ENCODE peak calls at places on chromosomes 12 and 14, in nine cellular contexts. Q is HTR-8/SVneo, J is NCI-H69, S is NCI-H1105, R is NCI-H1436, L is NCI-H446, K is AG10803, U is upper lobe of right lung, V is suprapubic skin. X is an unnamed sample.

GRCh38 chr12:62683724-62684501 is 217.3 kb downstream of the MON2 start:
- DNase-seq in Q (no peak), J (no peak), S (no peak), R (no peak), L (peak; percentile 72), K (peak; percentile 97), U (no peak), V (peak; percentile 83), X (no peak)

GRCh38 chr14:97713023-97713422 is 915.8 kb downstream of the VRK1 start:
- DNase-seq in Q (no peak), J (no peak), S (no peak), R (no peak), L (no peak), K (no peak), U (no peak), V (no peak), X (peak; percentile 73)

GRCh38 chr12:115771065-115771464 is 506.4 kb downstream of the MED13L start:
- DNase-seq in Q (no peak), J (no peak), S (no peak), R (no peak), L (no peak), K (peak; percentile 6), U (no peak), V (no peak), X (peak; percentile 13)

GRCh38 chr14:95396221-95396620 is 76.5 kb upstream of the CLMN start:
- DNase-seq in Q (no peak), J (no peak), S (no peak), R (no peak), L (no peak), K (no peak), U (no peak), V (no peak), X (no peak)

GRCh38 chr12:104833756-104834155 is 124.3 kb downstream of the SLC41A2 start:
- DNase-seq in Q (no peak), J (no peak), S (no peak), R (no peak), L (no peak), K (no peak), U (no peak), V (no peak), X (no peak)

GRCh38 chr12:111068281-111068680 is 147.9 kb upstream of the MYL2 start:
- DNase-seq in Q (no peak), J (peak; percentile 73), S (no peak), R (peak; percentile 17), L (no peak), K (no peak), U (no peak), V (no peak), X (no peak)

GRCh38 chr14:29940482-29940881 is 12.8 kb upstream of the PRKD1 start:
- DNase-seq in Q (no peak), J (no peak), S (no peak), R (no peak), L (no peak), K (no peak), U (no peak), V (no peak), X (no peak)

GRCh38 chr12:41605528-41606295 is 417.6 kb downstream of the PDZRN4 start:
- DNase-seq in Q (no peak), J (no peak), S (no peak), R (no peak), L (no peak), K (no peak), U (no peak), V (no peak), X (no peak)

GRCh38 chr12:5954661-5955060 is 9.6 kb upstream of the ANO2 start:
- DNase-seq in Q (no peak), J (no peak), S (no peak), R (no peak), L (no peak), K (no peak), U (no peak), V (no peak), X (no peak)

GRCh38 chr12:75658826-75659823 is 147.7 kb upstream of the KRR1 start:
- DNase-seq in Q (peak; percentile 21), J (peak; percentile 56), S (peak; percentile 57), R (peak; percentile 12), L (no peak), K (peak; percentile 70), U (no peak), V (no peak), X (peak; percentile 85)

GRCh38 chr12:72346331-72346944 is 74.3 kb downstream of the TRHDE start:
- DNase-seq in Q (peak; percentile 13), J (peak; percentile 82), S (peak; percentile 60), R (peak; percentile 36), L (peak; percentile 74), K (peak; percentile 61), U (no peak), V (no peak), X (peak; percentile 77)

GRCh38 chr12:52515927-52516831 is 4.0 kb downstream of the KRT5 start:
- DNase-seq in Q (no peak), J (no peak), S (no peak), R (no peak), L (no peak), K (peak; percentile 39), U (no peak), V (no peak), X (no peak)

GRCh38 chr12:80551897-80552296 is 107.9 kb downstream of the PTPRQ start:
- DNase-seq in Q (peak; percentile 44), J (peak; percentile 86), S (no peak), R (no peak), L (peak; percentile 73), K (peak; percentile 95), U (no peak), V (no peak), X (peak; percentile 81)

GRCh38 chr14:58861546-58861945 is 223.8 kb downstream of the DACT1 start:
- DNase-seq in Q (no peak), J (no peak), S (no peak), R (no peak), L (no peak), K (peak; percentile 27), U (no peak), V (no peak), X (no peak)

GRCh38 chr14:54805521-54806322 is 96.9 kb downstream of the GCH1 start:
- DNase-seq in Q (peak; percentile 96), J (peak; percentile 85), S (peak; percentile 72), R (peak; percentile 76), L (peak; percentile 82), K (peak; percentile 75), U (peak; percentile 90), V (peak; percentile 92), X (peak; percentile 68)

GRCh38 chr12:66269757-66270383 is 32.4 kb upstream of the HELB start:
- DNase-seq in Q (peak; percentile 40), J (peak; percentile 43), S (peak; percentile 25), R (peak; percentile 11), L (peak; percentile 61), K (peak; percentile 68), U (no peak), V (no peak), X (peak; percentile 45)

GRCh38 chr12:108905725-108906124 is 25.8 kb downstream of the DAO start:
- DNase-seq in Q (no peak), J (no peak), S (no peak), R (no peak), L (no peak), K (no peak), U (no peak), V (no peak), X (no peak)

GRCh38 chr12:105235299-105235746 is 651 bp downstream of the APPL2 start:
- DNase-seq in Q (no peak), J (no peak), S (peak; percentile 18), R (no peak), L (no peak), K (no peak), U (no peak), V (no peak), X (no peak)

GRCh38 chr14:99755629-99756603 is 37.3 kb upstream of the EML1 start:
- DNase-seq in Q (peak; percentile 92), J (no peak), S (no peak), R (no peak), L (no peak), K (peak; percentile 90), U (peak; percentile 74), V (no peak), X (no peak)

GRCh38 chr14:73759183-73759713 is 45.1 kb upstream of the PNMA1 start:
- DNase-seq in Q (no peak), J (peak; percentile 86), S (peak; percentile 10), R (peak; percentile 32), L (peak; percentile 30), K (peak; percentile 61), U (peak; percentile 85), V (peak; percentile 91), X (no peak)

GRCh38 chr14:20848316-20848954 is 42.8 kb upstream of the RNASE3 start:
- DNase-seq in Q (no peak), J (no peak), S (no peak), R (no peak), L (no peak), K (peak; percentile 35), U (no peak), V (no peak), X (peak; percentile 32)

GRCh38 chr12:65668981-65669695 is 155.1 kb upstream of the HMGA2 start:
- DNase-seq in Q (no peak), J (no peak), S (no peak), R (no peak), L (no peak), K (no peak), U (no peak), V (no peak), X (no peak)

GRCh38 chr14:93018401-93018800 is 95.5 kb downstream of the CHGA start:
- DNase-seq in Q (no peak), J (no peak), S (no peak), R (no peak), L (no peak), K (peak; percentile 49), U (no peak), V (no peak), X (no peak)

GRCh38 chr12:43696154-43696553 is 62.4 kb downstream of the PUS7L start:
- DNase-seq in Q (no peak), J (peak; percentile 48), S (no peak), R (no peak), L (no peak), K (no peak), U (no peak), V (no peak), X (no peak)

GRCh38 chr12:112314981-112315380 is 67.2 kb downstream of the HECTD4 start:
- DNase-seq in Q (no peak), J (peak; percentile 65), S (peak; percentile 22), R (no peak), L (no peak), K (peak; percentile 49), U (no peak), V (no peak), X (no peak)

GRCh38 chr12:132588821-132589669 is 21.3 kb downstream of the LRCOL1 start:
- DNase-seq in Q (no peak), J (no peak), S (no peak), R (no peak), L (no peak), K (no peak), U (no peak), V (no peak), X (no peak)

GRCh38 chr14:92890830-92891598 is 31.9 kb upstream of the CHGA start:
- DNase-seq in Q (no peak), J (peak; percentile 98), S (peak; percentile 10), R (peak; percentile 91), L (no peak), K (no peak), U (no peak), V (no peak), X (no peak)

GRCh38 chr12:81759215-81759991 is at the start of gene PPFIA2:
- DNase-seq in Q (no peak), J (peak; percentile 92), S (peak; percentile 61), R (peak; percentile 50), L (peak; percentile 73), K (peak; percentile 8), U (peak; percentile 60), V (peak; percentile 74), X (no peak)

GRCh38 chr12:64611430-64612286 is 1.4 kb downstream of the RASSF3 start:
- DNase-seq in Q (no peak), J (peak; percentile 61), S (no peak), R (no peak), L (peak; percentile 36), K (peak; percentile 44), U (peak; percentile 77), V (no peak), X (no peak)

GRCh38 chr12:13250416-13250815 is 53.9 kb downstream of the EMP1 start:
- DNase-seq in Q (peak; percentile 4), J (no peak), S (no peak), R (no peak), L (no peak), K (peak; percentile 62), U (no peak), V (no peak), X (peak; percentile 18)

GRCh38 chr14:35632276-35633071 is 98.5 kb downstream of the INSM2 start:
- DNase-seq in Q (no peak), J (peak; percentile 98), S (peak; percentile 89), R (peak; percentile 73), L (no peak), K (peak; percentile 66), U (no peak), V (no peak), X (no peak)

X was measured in HCT116.